ENCODE peak calls at places on chromosome 17, in six cellular contexts. L is H1, G is stomach, T is SK-N-SH, J is A549, I is GM12878. D is an unnamed sample.

GRCh38 chr17:6936370-6937028 is 59.4 kb upstream of the ALOX12 start:
- DNase-seq in L (no peak), G (no peak), T (peak), J (no peak), I (no peak), D (no peak)

GRCh38 chr17:80164185-80164584 is 5.6 kb upstream of the CARD14 start:
- DNase-seq in L (no peak), G (no peak), T (no peak), J (no peak), I (no peak), D (no peak)

GRCh38 chr17:35315283-35315682 is 58.1 kb downstream of the SLFN11 start:
- DNase-seq in L (peak), G (no peak), T (no peak), J (no peak), I (no peak), D (peak)

GRCh38 chr17:65514541-65514940 is 46.9 kb downstream of the AXIN2 start:
- DNase-seq in L (no peak), G (no peak), T (no peak), J (no peak), I (no peak), D (no peak)

GRCh38 chr17:76033139-76033538 is 6.0 kb upstream of the EVPL start:
- DNase-seq in L (no peak), G (no peak), T (no peak), J (no peak), I (no peak), D (no peak)

GRCh38 chr17:81711814-81712467 is at the start of gene SLC25A10:
- DNase-seq in L (peak), G (peak), T (peak), J (peak), I (no peak), D (peak)

GRCh38 chr17:44719444-44719843 is 11.0 kb downstream of the DBF4B start:
- DNase-seq in L (no peak), G (no peak), T (no peak), J (no peak), I (no peak), D (no peak)

GRCh38 chr17:36546418-36547093 is 1.8 kb downstream of the GGNBP2 start:
- DNase-seq in L (no peak), G (no peak), T (no peak), J (no peak), I (no peak), D (no peak)

GRCh38 chr17:2232244-2232638 is 71.3 kb downstream of the SMG6 start:
- DNase-seq in L (no peak), G (no peak), T (no peak), J (no peak), I (no peak), D (no peak)

GRCh38 chr17:51397361-51398127 is 137.2 kb downstream of the UTP18 start:
- DNase-seq in L (no peak), G (no peak), T (no peak), J (peak), I (no peak), D (no peak)

GRCh38 chr17:27456681-27457404 is 595 bp downstream of the KSR1 start:
- DNase-seq in L (no peak), G (no peak), T (peak), J (no peak), I (no peak), D (peak)

GRCh38 chr17:76071497-76072148 is 694 bp downstream of the SRP68 start:
- DNase-seq in L (peak), G (no peak), T (no peak), J (no peak), I (no peak), D (no peak)

GRCh38 chr17:19238167-19238505 is 970 bp downstream of the EPN2 start:
- DNase-seq in L (peak), G (peak), T (peak), J (peak), I (no peak), D (peak)

GRCh38 chr17:61731330-61731729 is 132.0 kb downstream of the BRIP1 start:
- DNase-seq in L (no peak), G (no peak), T (peak), J (no peak), I (no peak), D (no peak)

GRCh38 chr17:82411396-82412053 is 6.6 kb upstream of the HEXD start:
- DNase-seq in L (no peak), G (no peak), T (no peak), J (no peak), I (no peak), D (no peak)

GRCh38 chr17:31935512-31935911 is 1.3 kb upstream of the SUZ12 start:
- DNase-seq in L (peak), G (no peak), T (no peak), J (no peak), I (no peak), D (no peak)

GRCh38 chr17:27257031-27257357 is 36.9 kb upstream of the WSB1 start:
- DNase-seq in L (no peak), G (no peak), T (no peak), J (no peak), I (no peak), D (no peak)

GRCh38 chr17:40150215-40150614 is 9.9 kb downstream of the CASC3 start:
- DNase-seq in L (no peak), G (no peak), T (no peak), J (no peak), I (no peak), D (no peak)

GRCh38 chr17:63946440-63947363 is 14.6 kb upstream of the CD79B start:
- DNase-seq in L (peak), G (peak), T (peak), J (peak), I (no peak), D (peak)

GRCh38 chr17:82859431-82860403 is 19.9 kb upstream of the ZNF750 start:
- DNase-seq in L (no peak), G (no peak), T (no peak), J (peak), I (peak), D (no peak)

GRCh38 chr17:31493656-31494155 is 102.2 kb downstream of the RAB11FIP4 start:
- DNase-seq in L (no peak), G (no peak), T (no peak), J (no peak), I (no peak), D (no peak)

GRCh38 chr17:5002121-5002788 is 4.5 kb downstream of the KIF1C start:
- DNase-seq in L (no peak), G (no peak), T (no peak), J (no peak), I (no peak), D (no peak)

GRCh38 chr17:4998666-4999428 is 1.1 kb downstream of the KIF1C start:
- DNase-seq in L (peak), G (peak), T (no peak), J (peak), I (no peak), D (no peak)

GRCh38 chr17:4998027-4998665 is 396 bp downstream of the KIF1C start:
- DNase-seq in L (peak), G (peak), T (peak), J (peak), I (no peak), D (peak)

GRCh38 chr17:4999429-5000093 is 1.8 kb downstream of the KIF1C start:
- DNase-seq in L (no peak), G (no peak), T (no peak), J (no peak), I (no peak), D (no peak)

GRCh38 chr17:5000237-5000639 is 2.5 kb downstream of the KIF1C start:
- DNase-seq in L (no peak), G (peak), T (no peak), J (no peak), I (no peak), D (peak)
- TF ChIP-seq EP300 in L (no peak), G (no peak), T (no peak), J (no peak), I (no peak), D (no peak)

GRCh38 chr17:12730931-12731521 is 58.3 kb upstream of the ARHGAP44 start:
- DNase-seq in L (peak), G (peak), T (no peak), J (peak), I (no peak), D (no peak)
- H3K27ac ChIP-seq in L (peak), G (peak), T (peak), J (peak), I (no peak), D (no peak)

GRCh38 chr17:42999003-42999525 is 845 bp downstream of the RPL27 start:
- DNase-seq in L (no peak), G (no peak), T (no peak), J (no peak), I (no peak), D (no peak)

GRCh38 chr17:43003542-43004172 is 2.9 kb upstream of the IFI35 start:
- DNase-seq in L (no peak), G (no peak), T (no peak), J (no peak), I (no peak), D (no peak)

GRCh38 chr17:42992872-42993271 is 5.3 kb upstream of the RPL27 start:
- DNase-seq in L (no peak), G (no peak), T (no peak), J (no peak), I (no peak), D (no peak)

GRCh38 chr17:42997390-42997983 is 732 bp upstream of the RPL27 start:
- DNase-seq in L (no peak), G (no peak), T (no peak), J (no peak), I (no peak), D (no peak)

GRCh38 chr17:42997984-42998938 is at the start of gene RPL27:
- DNase-seq in L (peak), G (peak), T (peak), J (peak), I (peak), D (peak)
- TF ChIP-seq EP300 in L (peak), G (no peak), T (peak), J (no peak), I (no peak), D (no peak)

GRCh38 chr17:4609761-4610160 is 25.4 kb downstream of the SMTNL2 start:
- DNase-seq in L (no peak), G (no peak), T (no peak), J (no peak), I (no peak), D (no peak)

GRCh38 chr17:4610162-4610561 is 25.8 kb downstream of the SMTNL2 start:
- DNase-seq in L (no peak), G (peak), T (no peak), J (no peak), I (no peak), D (no peak)

GRCh38 chr17:4605826-4606225 is 21.5 kb downstream of the SMTNL2 start:
- DNase-seq in L (no peak), G (no peak), T (no peak), J (no peak), I (no peak), D (peak)

GRCh38 chr17:4607261-4607731 is 23.0 kb downstream of the SMTNL2 start:
- DNase-seq in L (no peak), G (no peak), T (no peak), J (no peak), I (no peak), D (peak)

GRCh38 chr17:4607773-4608187 is 23.5 kb downstream of the SMTNL2 start:
- DNase-seq in L (no peak), G (peak), T (no peak), J (no peak), I (no peak), D (peak)
- H3K27ac ChIP-seq in L (no peak), G (peak), T (no peak), J (no peak), I (no peak), D (peak)

GRCh38 chr17:69853533-69854262 is 221.3 kb upstream of the KCNJ16 start:
- DNase-seq in L (no peak), G (no peak), T (no peak), J (no peak), I (no peak), D (no peak)

GRCh38 chr17:69854381-69854780 is 220.6 kb upstream of the KCNJ16 start:
- DNase-seq in L (no peak), G (no peak), T (no peak), J (no peak), I (no peak), D (no peak)

GRCh38 chr17:69858460-69858859 is 216.6 kb upstream of the KCNJ16 start:
- DNase-seq in L (no peak), G (no peak), T (no peak), J (no peak), I (no peak), D (no peak)

GRCh38 chr17:69860142-69860680 is 214.8 kb upstream of the KCNJ16 start:
- DNase-seq in L (no peak), G (no peak), T (no peak), J (no peak), I (no peak), D (no peak)

DNA sequence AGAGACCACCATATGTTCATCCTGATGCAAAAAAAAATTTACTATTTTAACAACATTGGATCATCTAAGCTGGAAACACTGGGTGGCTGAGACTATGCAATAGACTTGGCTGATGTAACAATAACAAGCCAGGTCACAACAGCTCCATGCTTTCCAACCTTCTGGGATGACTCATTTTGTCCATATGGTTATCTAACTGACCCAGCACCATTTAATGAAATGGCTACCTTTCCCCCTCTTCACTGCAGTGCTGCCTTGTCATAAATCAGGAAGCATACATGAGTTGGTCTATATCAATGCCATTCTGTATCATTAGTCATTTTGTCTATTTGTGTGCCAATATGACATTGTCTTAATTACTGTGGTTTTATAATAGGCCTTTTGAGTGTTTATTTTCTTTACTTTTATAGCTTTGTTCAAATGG is 217.6 kb upstream of the KCNJ16 start:
- DNase-seq in L (no peak), G (no peak), T (no peak), J (no peak), I (no peak), D (no peak)
- TF ChIP-seq EP300 in L (no peak), G (no peak), T (no peak), J (no peak), I (no peak), D (no peak)

DNA sequence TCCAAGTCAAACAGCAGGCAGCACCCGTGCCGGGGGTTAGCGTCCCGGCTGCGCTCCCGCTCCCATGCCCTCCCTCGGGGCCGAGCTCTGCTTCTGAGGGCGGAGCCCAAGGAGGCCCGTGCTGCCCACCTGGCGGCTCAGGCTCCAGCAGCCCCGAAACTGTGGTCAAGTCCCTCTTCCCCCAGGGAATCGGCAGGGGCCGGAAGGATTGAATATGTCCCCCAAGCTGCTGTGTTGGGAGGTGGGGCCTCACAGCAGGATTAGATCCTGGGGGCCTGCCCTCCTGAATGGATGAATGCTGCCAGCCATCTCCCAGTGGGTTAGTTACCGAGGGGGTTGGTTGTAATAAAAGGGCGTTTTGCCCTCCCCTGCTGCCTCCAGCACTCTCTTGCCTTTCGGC is 33.9 kb downstream of the MAP2K3 start:
- DNase-seq in L (peak), G (no peak), T (no peak), J (no peak), I (no peak), D (peak)
- H3K27ac ChIP-seq in L (no peak), G (no peak), T (no peak), J (no peak), I (no peak), D (no peak)

GRCh38 chr17:15657868-15658775 is 26.0 kb downstream of the TRIM16 start:
- DNase-seq in L (no peak), G (no peak), T (no peak), J (no peak), I (no peak), D (no peak)
- TF ChIP-seq EP300 in L (no peak), G (no peak), T (no peak), J (no peak), I (no peak), D (no peak)

GRCh38 chr17:77316191-77316641 is 175.4 kb downstream of the SEC14L1 start:
- DNase-seq in L (peak), G (no peak), T (peak), J (no peak), I (no peak), D (peak)
- H3K27ac ChIP-seq in L (no peak), G (peak), T (peak), J (peak), I (no peak), D (peak)

DNA sequence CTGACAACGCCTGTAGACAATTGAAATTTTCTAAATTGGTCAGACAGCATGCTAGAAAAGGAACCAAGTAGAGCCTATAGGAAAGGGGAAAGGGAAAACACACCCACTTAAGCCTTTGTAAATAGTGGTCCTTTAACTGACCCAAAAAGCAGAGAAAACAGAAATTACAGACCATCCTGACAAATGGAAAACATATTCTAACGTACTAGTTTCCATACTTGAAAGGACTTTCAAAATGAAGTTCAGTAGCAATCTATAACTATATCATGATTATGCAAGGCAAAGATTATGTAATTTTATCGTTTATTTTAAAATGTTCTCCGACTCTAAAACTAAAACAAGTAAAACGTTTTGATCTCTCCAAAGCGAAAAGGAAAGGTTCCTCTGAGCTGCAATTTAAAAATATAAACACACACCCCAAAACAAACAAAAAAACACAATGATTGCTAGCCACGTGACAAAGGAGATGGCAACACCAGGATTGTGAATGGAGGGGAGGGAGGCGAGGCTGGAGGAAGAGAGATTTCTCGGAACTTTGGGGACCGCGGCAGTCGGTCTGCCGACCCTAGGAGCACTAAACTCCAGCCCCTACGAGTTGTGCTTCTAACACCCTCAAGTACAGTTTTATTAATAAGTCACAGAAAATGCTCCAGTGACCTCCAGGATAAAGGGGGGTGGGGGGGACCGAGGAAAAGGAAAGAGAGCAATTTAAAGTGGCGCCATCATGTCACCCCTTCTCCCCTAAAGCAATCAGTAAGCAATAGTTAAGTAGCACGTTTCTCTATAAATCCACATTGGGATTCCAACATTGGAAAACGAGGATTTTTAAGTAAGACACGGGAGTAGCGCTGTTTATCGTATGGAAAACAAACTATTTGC is 1.7 kb downstream of the KANSL1 start:
- DNase-seq in L (no peak), G (no peak), T (peak), J (peak), I (no peak), D (no peak)
- TF ChIP-seq EP300 in L (no peak), G (no peak), T (no peak), J (no peak), I (no peak), D (no peak)

DNA sequence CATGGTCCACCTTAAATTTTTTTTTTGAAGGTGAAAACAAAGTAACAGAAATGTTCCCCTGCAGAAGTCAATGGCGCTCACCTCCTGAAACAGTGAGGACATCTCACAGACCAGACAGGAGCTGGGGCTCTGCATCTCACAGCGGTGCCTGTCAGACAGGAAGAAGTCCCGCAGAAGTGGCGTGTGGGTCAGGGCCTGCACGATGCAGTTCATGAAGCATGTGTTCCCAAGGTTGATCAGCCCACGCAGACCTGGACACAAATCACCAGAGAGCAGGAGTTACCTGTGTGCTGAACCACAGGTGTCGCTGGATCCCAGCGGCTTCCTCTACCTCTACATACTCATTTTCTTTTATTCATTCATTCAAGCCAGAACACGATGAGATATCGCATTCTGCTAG is 24.9 kb downstream of the USP22 start:
- DNase-seq in L (no peak), G (no peak), T (no peak), J (no peak), I (no peak), D (no peak)
- H3K27ac ChIP-seq in L (no peak), G (no peak), T (no peak), J (no peak), I (no peak), D (no peak)